ENCODE peak calls at places on chromosomes 7 and 10, in nine cellular contexts. Z is mucosa of descending colon, B is tibial nerve, U is thoracic aorta, R is right lobe of liver, Q is GM23338, W is hepatocyte, L is left ventricle myocardium inferior, A is upper lobe of right lung. T is an unnamed sample.

GRCh38 chr10:74500806-74501205 is 325.6 kb upstream of the KAT6B start:
- DNase-seq in Z (no peak), B (no peak), U (no peak), R (no peak), Q (no peak), W (no peak), L (no peak), A (no peak), T (no peak)

GRCh38 chr10:5628798-5629788 is 37.3 kb downstream of the ASB13 start:
- DNase-seq in Z (no peak), B (no peak), U (no peak), R (no peak), Q (no peak), W (no peak), L (no peak), A (no peak), T (no peak)

GRCh38 chr7:7967909-7968543 is 570 bp upstream of the GLCCI1 start:
- DNase-seq in Z (no peak), B (no peak), U (no peak), R (no peak), Q (peak; percentile 20), W (no peak), L (no peak), A (no peak), T (no peak)

GRCh38 chr7:69597278-69598076 is 798 bp upstream of the AUTS2 start:
- DNase-seq in Z (peak; percentile 61), B (peak; percentile 14), U (no peak), R (peak; percentile 47), Q (peak; percentile 79), W (peak; percentile 54), L (peak; percentile 52), A (peak; percentile 72), T (peak; percentile 52)

GRCh38 chr7:24035653-24036414 is 248.2 kb upstream of the NPY start:
- DNase-seq in Z (no peak), B (no peak), U (no peak), R (no peak), Q (no peak), W (no peak), L (no peak), A (no peak), T (no peak)

GRCh38 chr7:2525931-2526630 is 6.5 kb downstream of the LFNG start:
- DNase-seq in Z (peak; percentile 70), B (no peak), U (no peak), R (no peak), Q (peak; percentile 42), W (no peak), L (no peak), A (no peak), T (no peak)

GRCh38 chr10:117471344-117471874 is 71.1 kb upstream of the EMX2 start:
- DNase-seq in Z (no peak), B (no peak), U (no peak), R (no peak), Q (no peak), W (no peak), L (no peak), A (no peak), T (no peak)

GRCh38 chr7:16210171-16210570 is 211.2 kb downstream of the CRPPA start:
- DNase-seq in Z (no peak), B (no peak), U (no peak), R (no peak), Q (no peak), W (no peak), L (no peak), A (no peak), T (no peak)

GRCh38 chr10:110636932-110637557 is 7.1 kb upstream of the RBM20 start:
- DNase-seq in Z (no peak), B (no peak), U (no peak), R (no peak), Q (peak; percentile 40), W (no peak), L (peak; percentile 78), A (no peak), T (no peak)

GRCh38 chr10:116253716-116254115 is 19.3 kb downstream of the GFRA1 start:
- DNase-seq in Z (no peak), B (no peak), U (no peak), R (no peak), Q (no peak), W (no peak), L (no peak), A (no peak), T (no peak)

GRCh38 chr7:145050415-145050814 is 214.6 kb upstream of the TPK1 start:
- DNase-seq in Z (no peak), B (no peak), U (no peak), R (no peak), Q (no peak), W (no peak), L (no peak), A (no peak), T (no peak)

GRCh38 chr7:110486549-110486948 is 604.4 kb upstream of the LRRN3 start:
- DNase-seq in Z (no peak), B (no peak), U (no peak), R (no peak), Q (no peak), W (no peak), L (no peak), A (no peak), T (no peak)

GRCh38 chr10:67863094-67863493 is 21.4 kb upstream of the SIRT1 start:
- DNase-seq in Z (no peak), B (no peak), U (no peak), R (no peak), Q (peak; percentile 12), W (no peak), L (no peak), A (no peak), T (no peak)

GRCh38 chr7:148916186-148916585 is 32.1 kb upstream of the EZH2 start:
- DNase-seq in Z (no peak), B (no peak), U (no peak), R (no peak), Q (no peak), W (no peak), L (no peak), A (no peak), T (no peak)

GRCh38 chr7:113945018-113945938 is 26.5 kb upstream of the PPP1R3A start:
- DNase-seq in Z (no peak), B (no peak), U (no peak), R (no peak), Q (no peak), W (no peak), L (no peak), A (no peak), T (no peak)

GRCh38 chr10:69439813-69440506 is 11.3 kb upstream of the TSPAN15 start:
- DNase-seq in Z (no peak), B (no peak), U (no peak), R (no peak), Q (peak; percentile 29), W (peak; percentile 87), L (no peak), A (peak; percentile 84), T (no peak)

DNA sequence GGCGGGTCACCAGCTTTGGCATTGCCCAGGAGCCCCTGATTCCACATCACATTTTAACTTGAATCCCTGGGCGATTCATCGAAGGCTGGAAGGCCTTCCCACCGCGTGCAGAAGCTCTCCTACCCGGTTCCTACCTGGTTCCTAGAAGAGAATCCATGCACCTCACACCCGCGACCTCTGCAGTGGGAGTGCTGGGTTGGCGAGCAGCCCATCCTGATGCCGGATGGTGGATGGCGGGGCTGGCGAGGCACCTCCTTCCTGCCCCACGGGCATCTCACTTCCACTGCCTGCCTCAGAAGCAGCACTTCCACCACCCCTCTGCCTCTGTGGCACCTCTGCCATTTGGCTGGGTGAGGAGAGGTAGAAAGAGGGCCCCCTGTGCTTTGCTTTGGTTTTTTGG is 32.0 kb downstream of the NUB1 start:
- DNase-seq in Z (no peak), B (no peak), U (no peak), R (peak; percentile 15), Q (no peak), W (no peak), L (no peak), A (no peak), T (no peak)
- H3K36me3 ChIP-seq in Z (peaks cover 2% of the 10 kb centered on the region), B (no peaks in the 10 kb centered on the region), U (peaks cover 36% of the 10 kb centered on the region), R (no peaks in the 10 kb centered on the region), Q (no peaks in the 10 kb centered on the region), W (no peaks in the 10 kb centered on the region), L (peaks cover 94% of the 10 kb centered on the region), A (peaks cover 74% of the 10 kb centered on the region), T (no peaks in the 10 kb centered on the region)

GRCh38 chr7:6558837-6559236 is 7.6 kb upstream of the GRID2IP start:
- DNase-seq in Z (no peak), B (peak; percentile 9), U (no peak), R (no peak), Q (peak; percentile 87), W (peak; percentile 49), L (no peak), A (no peak), T (peak; percentile 49)
- TF ChIP-seq CTCF in Z (no peak), B (no peak), U (no peak), R (no peak), Q (peak; percentile 53), W (peak; percentile 6), L (peak; percentile 30), A (peak; percentile 25), T (peak; percentile 12)

GRCh38 chr7:98134420-98134819 is 27.8 kb downstream of the LMTK2 start:
- DNase-seq in Z (no peak), B (no peak), U (no peak), R (no peak), Q (no peak), W (no peak), L (no peak), A (no peak), T (no peak)

GRCh38 chr7:98133621-98134266 is 27.1 kb downstream of the LMTK2 start:
- DNase-seq in Z (no peak), B (no peak), U (no peak), R (no peak), Q (no peak), W (no peak), L (no peak), A (no peak), T (no peak)

GRCh38 chr7:98135984-98136383 is 29.3 kb downstream of the LMTK2 start:
- DNase-seq in Z (no peak), B (no peak), U (no peak), R (no peak), Q (no peak), W (no peak), L (no peak), A (no peak), T (no peak)

GRCh38 chr7:98130959-98131358 is 24.3 kb downstream of the LMTK2 start:
- DNase-seq in Z (no peak), B (no peak), U (no peak), R (no peak), Q (no peak), W (no peak), L (no peak), A (no peak), T (no peak)

GRCh38 chr7:98133181-98133580 is 26.5 kb downstream of the LMTK2 start:
- DNase-seq in Z (no peak), B (no peak), U (no peak), R (no peak), Q (no peak), W (no peak), L (no peak), A (no peak), T (peak; percentile 54)
- H3K4me3 ChIP-seq in Z (no peak overlapping the region), B (no peak overlapping the region), U (no peak overlapping the region), R (no peak overlapping the region), Q (no peak overlapping the region), W (no peak overlapping the region), L (no peak overlapping the region), A (no peak overlapping the region), T (no peak overlapping the region)

DNA sequence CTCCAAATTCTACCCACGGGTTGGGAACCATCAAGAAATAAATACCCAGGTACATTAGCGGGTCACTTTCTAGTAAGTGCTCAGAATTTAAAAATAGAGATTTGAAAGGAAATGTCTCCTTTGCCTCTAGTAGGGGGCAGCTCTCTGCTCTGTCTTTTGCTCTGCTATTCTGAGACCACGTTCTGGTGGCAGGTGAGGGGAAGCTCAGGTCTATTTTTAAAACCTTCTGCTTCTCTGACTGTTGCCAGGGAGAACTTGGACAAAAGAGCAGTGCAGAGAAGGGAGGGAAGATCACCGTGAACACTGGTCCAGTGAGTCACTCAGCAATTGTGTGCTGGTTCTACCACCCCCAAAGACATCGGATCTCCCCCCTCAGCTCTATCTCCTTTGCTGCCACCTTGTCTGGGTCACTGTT is 72.3 kb upstream of the LOXL4 start:
- DNase-seq in Z (no peak), B (no peak), U (no peak), R (no peak), Q (no peak), W (no peak), L (no peak), A (no peak), T (no peak)
- H3K36me3 ChIP-seq in Z (no peaks in the 10 kb centered on the region), B (no peaks in the 10 kb centered on the region), U (no peaks in the 10 kb centered on the region), R (no peaks in the 10 kb centered on the region), Q (no peaks in the 10 kb centered on the region), W (no peaks in the 10 kb centered on the region), L (no peaks in the 10 kb centered on the region), A (no peaks in the 10 kb centered on the region), T (no peaks in the 10 kb centered on the region)